ENCODE peak calls at places on chromosomes 7 and 10, in eight cellular contexts. S is fibroblast of the aortic adventitia, J is left ventricle myocardium inferior, Q is spleen, T is skeletal muscle cell, Y is A549, O is Panc1, C is foreskin fibroblast. R is an unnamed sample.

GRCh38 chr7:139731802-139732470 is 45.9 kb downstream of the HIPK2 start:
- DNase-seq in S (peak), J (peak), Q (no peak), T (peak), Y (peak), O (peak), C (peak), R (peak)

GRCh38 chr10:31215052-31215451 is 104.0 kb upstream of the ZEB1 start:
- DNase-seq in S (no peak), J (no peak), Q (no peak), T (no peak), Y (no peak), O (no peak), C (no peak), R (no peak)

GRCh38 chr7:18906901-18907300 is 210.5 kb downstream of the TWIST1 start:
- DNase-seq in S (no peak), J (no peak), Q (no peak), T (no peak), Y (no peak), O (no peak), C (no peak), R (no peak)

GRCh38 chr7:38574121-38574520 is 57.1 kb downstream of the AMPH start:
- DNase-seq in S (no peak), J (no peak), Q (no peak), T (no peak), Y (no peak), O (no peak), C (no peak), R (no peak)

GRCh38 chr7:22640269-22640668 is 86.7 kb upstream of the IL6 start:
- DNase-seq in S (no peak), J (no peak), Q (no peak), T (no peak), Y (no peak), O (no peak), C (no peak), R (no peak)

GRCh38 chr7:27237735-27238334 is 4.8 kb upstream of the EVX1 start:
- DNase-seq in S (peak), J (no peak), Q (no peak), T (no peak), Y (no peak), O (no peak), C (peak), R (no peak)

GRCh38 chr10:114751856-114752255 is 69.7 kb upstream of the FHIP2A start:
- DNase-seq in S (peak), J (no peak), Q (no peak), T (no peak), Y (no peak), O (no peak), C (no peak), R (no peak)

GRCh38 chr7:127959770-127960169 is 71.5 kb downstream of the LRRC4 start:
- DNase-seq in S (no peak), J (no peak), Q (no peak), T (no peak), Y (no peak), O (no peak), C (no peak), R (no peak)

GRCh38 chr10:35352508-35352907 is 16.2 kb downstream of the CCNY start:
- DNase-seq in S (no peak), J (no peak), Q (no peak), T (no peak), Y (no peak), O (no peak), C (no peak), R (no peak)

GRCh38 chr7:76285604-76286374 is 16.7 kb upstream of the HSPB1 start:
- DNase-seq in S (no peak), J (no peak), Q (no peak), T (no peak), Y (no peak), O (no peak), C (no peak), R (no peak)

GRCh38 chr10:120019568-120019967 is 127.0 kb downstream of the SEC23IP start:
- DNase-seq in S (no peak), J (no peak), Q (no peak), T (no peak), Y (no peak), O (no peak), C (no peak), R (no peak)

GRCh38 chr10:48759113-48759901 is 74.6 kb downstream of the WDFY4 start:
- DNase-seq in S (no peak), J (no peak), Q (no peak), T (no peak), Y (no peak), O (no peak), C (no peak), R (no peak)

GRCh38 chr10:25744574-25744973 is 189.5 kb upstream of the MYO3A start:
- DNase-seq in S (no peak), J (no peak), Q (no peak), T (no peak), Y (no peak), O (no peak), C (no peak), R (no peak)

GRCh38 chr7:87370660-87371180 is 25.3 kb downstream of the CROT start:
- DNase-seq in S (peak), J (no peak), Q (no peak), T (peak), Y (peak), O (no peak), C (peak), R (no peak)

GRCh38 chr10:21060626-21061025 is 163.5 kb upstream of the NEBL start:
- DNase-seq in S (no peak), J (no peak), Q (no peak), T (no peak), Y (no peak), O (no peak), C (no peak), R (no peak)

GRCh38 chr10:47027108-47027811 is 116.0 kb downstream of the PTPN20 start:
- DNase-seq in S (no peak), J (no peak), Q (peak), T (no peak), Y (no peak), O (no peak), C (no peak), R (no peak)

GRCh38 chr10:74738052-74738451 is 88.3 kb upstream of the KAT6B start:
- DNase-seq in S (no peak), J (no peak), Q (no peak), T (no peak), Y (no peak), O (no peak), C (no peak), R (no peak)

GRCh38 chr10:132961864-132962622 is 19.7 kb upstream of the CFAP46 start:
- DNase-seq in S (peak), J (peak), Q (peak), T (no peak), Y (peak), O (no peak), C (peak), R (peak)

GRCh38 chr10:80894339-80894791 is 356.7 kb downstream of the SH2D4B start:
- DNase-seq in S (no peak), J (no peak), Q (no peak), T (no peak), Y (no peak), O (no peak), C (no peak), R (no peak)

GRCh38 chr7:96901822-96902412 is 103.4 kb upstream of the DLX6 start:
- DNase-seq in S (no peak), J (no peak), Q (no peak), T (no peak), Y (no peak), O (no peak), C (no peak), R (no peak)

GRCh38 chr10:96719850-96720421 is 378 bp downstream of the PIK3AP1 start:
- DNase-seq in S (no peak), J (peak), Q (peak), T (no peak), Y (peak), O (no peak), C (no peak), R (no peak)

GRCh38 chr10:86521620-86522384 is at the start of gene WAPL:
- DNase-seq in S (peak), J (peak), Q (peak), T (peak), Y (peak), O (peak), C (peak), R (peak)
- H3K4me3 ChIP-seq in S (peak), J (peak), Q (peak), T (peak), Y (peak), O (peak), C (peak), R (peak)

GRCh38 chr7:70267381-70267780 is 669.1 kb downstream of the AUTS2 start:
- DNase-seq in S (no peak), J (no peak), Q (no peak), T (no peak), Y (no peak), O (no peak), C (no peak), R (no peak)
- H3K4me3 ChIP-seq in S (no peak), J (no peak), Q (no peak), T (no peak), Y (no peak), O (no peak), C (no peak), R (no peak)

GRCh38 chr10:103917326-103918052 is 495 bp downstream of the STN1 start:
- DNase-seq in S (no peak), J (peak), Q (no peak), T (no peak), Y (peak), O (no peak), C (peak), R (peak)

GRCh38 chr10:103916254-103916653 is 1.7 kb downstream of the STN1 start:
- DNase-seq in S (no peak), J (no peak), Q (no peak), T (no peak), Y (no peak), O (no peak), C (no peak), R (no peak)

GRCh38 chr10:103918053-103918846 is at the start of gene STN1:
- DNase-seq in S (peak), J (peak), Q (peak), T (peak), Y (peak), O (peak), C (peak), R (peak)

GRCh38 chr10:103916901-103917300 is 1.1 kb downstream of the STN1 start:
- DNase-seq in S (no peak), J (no peak), Q (no peak), T (no peak), Y (no peak), O (no peak), C (no peak), R (no peak)

GRCh38 chr10:103915794-103916193 is 2.2 kb downstream of the STN1 start:
- DNase-seq in S (no peak), J (no peak), Q (peak), T (no peak), Y (no peak), O (no peak), C (no peak), R (no peak)
- H3K4me3 ChIP-seq in S (peak), J (peak), Q (peak), T (peak), Y (no peak), O (peak), C (no peak), R (peak)

GRCh38 chr7:26117142-26117807 is 34.7 kb upstream of the NFE2L3 start:
- DNase-seq in S (no peak), J (no peak), Q (no peak), T (no peak), Y (peak), O (no peak), C (no peak), R (no peak)

GRCh38 chr7:26127411-26127810 is 24.6 kb upstream of the NFE2L3 start:
- DNase-seq in S (no peak), J (no peak), Q (no peak), T (no peak), Y (no peak), O (no peak), C (no peak), R (no peak)

GRCh38 chr7:26117970-26118369 is 34.0 kb upstream of the NFE2L3 start:
- DNase-seq in S (no peak), J (no peak), Q (no peak), T (no peak), Y (no peak), O (no peak), C (no peak), R (no peak)

GRCh38 chr7:26122745-26123144 is 29.3 kb upstream of the NFE2L3 start:
- DNase-seq in S (no peak), J (no peak), Q (no peak), T (no peak), Y (no peak), O (no peak), C (no peak), R (no peak)
- H3K4me3 ChIP-seq in S (no peak), J (no peak), Q (no peak), T (no peak), Y (no peak), O (no peak), C (no peak), R (no peak)

GRCh38 chr7:94458041-94458440 is 51.6 kb upstream of the CASD1 start:
- DNase-seq in S (no peak), J (no peak), Q (no peak), T (no peak), Y (no peak), O (no peak), C (no peak), R (no peak)
- H3K4me3 ChIP-seq in S (no peak), J (no peak), Q (no peak), T (no peak), Y (no peak), O (no peak), C (no peak), R (no peak)

DNA sequence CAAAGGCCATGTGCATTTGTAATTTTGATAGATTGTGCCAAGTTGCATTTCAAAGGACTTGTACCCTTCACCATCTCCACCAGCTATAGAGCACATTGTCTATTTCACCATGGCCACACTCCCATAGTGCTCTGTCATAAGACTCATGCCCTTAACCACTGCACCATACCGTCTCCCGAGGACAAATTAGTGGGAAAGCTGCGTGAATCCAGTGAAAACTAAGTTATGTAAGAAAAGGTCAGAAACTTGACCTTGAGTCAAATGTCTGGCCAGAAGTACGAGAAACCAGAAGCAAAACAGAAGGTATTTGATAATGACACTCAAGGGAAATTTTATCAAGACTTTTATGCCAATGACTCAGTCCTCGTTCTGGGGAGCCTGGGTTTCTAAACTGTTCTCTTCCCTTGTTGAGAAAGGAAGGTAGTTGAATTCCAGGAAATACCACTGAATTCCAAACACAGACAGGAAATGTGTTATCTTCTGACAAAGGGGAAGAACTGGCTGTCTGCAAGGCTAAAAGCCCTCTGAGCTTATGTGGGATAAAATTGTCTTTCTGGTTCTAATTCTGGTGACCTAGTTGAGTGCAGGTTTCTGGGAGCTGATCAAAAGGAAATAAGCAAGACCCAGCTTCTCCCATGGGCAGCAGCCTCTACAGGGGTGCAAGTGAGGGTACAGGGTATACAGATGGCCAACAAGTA is 49.7 kb downstream of the CDK1 start:
- DNase-seq in S (peak), J (no peak), Q (no peak), T (peak), Y (no peak), O (no peak), C (peak), R (no peak)
- H3K4me3 ChIP-seq in S (no peak), J (no peak), Q (no peak), T (no peak), Y (no peak), O (no peak), C (no peak), R (no peak)

GRCh38 chr7:151381083-151381332 is 28.8 kb downstream of the WDR86 start:
- DNase-seq in S (no peak), J (no peak), Q (no peak), T (no peak), Y (no peak), O (no peak), C (no peak), R (no peak)

GRCh38 chr7:151380199-151381082 is 29.4 kb downstream of the WDR86 start:
- DNase-seq in S (no peak), J (no peak), Q (peak), T (no peak), Y (no peak), O (no peak), C (no peak), R (no peak)

GRCh38 chr7:151383638-151384351 is 26.0 kb downstream of the WDR86 start:
- DNase-seq in S (no peak), J (no peak), Q (peak), T (no peak), Y (no peak), O (no peak), C (no peak), R (no peak)

GRCh38 chr7:151381333-151382078 is 28.3 kb downstream of the WDR86 start:
- DNase-seq in S (no peak), J (no peak), Q (peak), T (no peak), Y (no peak), O (no peak), C (no peak), R (no peak)

GRCh38 chr7:151382079-151382885 is 27.6 kb downstream of the WDR86 start:
- DNase-seq in S (no peak), J (peak), Q (peak), T (no peak), Y (no peak), O (no peak), C (no peak), R (no peak)
- H3K4me3 ChIP-seq in S (no peak), J (peak), Q (peak), T (no peak), Y (peak), O (peak), C (no peak), R (no peak)

GRCh38 chr10:128297709-128298457 is 171.7 kb upstream of the MKI67 start:
- DNase-seq in S (no peak), J (no peak), Q (no peak), T (no peak), Y (no peak), O (no peak), C (no peak), R (no peak)

GRCh38 chr10:128296608-128297007 is 170.4 kb upstream of the MKI67 start:
- DNase-seq in S (no peak), J (peak), Q (no peak), T (no peak), Y (no peak), O (no peak), C (no peak), R (no peak)

GRCh38 chr10:128295003-128295402 is 168.8 kb upstream of the MKI67 start:
- DNase-seq in S (no peak), J (no peak), Q (no peak), T (no peak), Y (no peak), O (no peak), C (no peak), R (no peak)
- H3K4me3 ChIP-seq in S (no peak), J (no peak), Q (no peak), T (no peak), Y (no peak), O (no peak), C (no peak), R (no peak)

R was measured in uterus.